ENCODE peak calls at places on chromosome 18, in seven cellular contexts. H is CD8-positive, alpha-beta memory T cell; Y is IMR-90; S is AG09309; V is effector memory CD4-positive, alpha-beta T cell; J is endothelial cell of umbilical vein; I is GM23338. A is an unnamed sample.

GRCh38 chr18:12011962-12012549 is 30.7 kb downstream of the IMPA2 start:
- DNase-seq in Y (peak), H (no peak), J (no peak), V (no peak), I (no peak), S (no peak), A (no peak)

GRCh38 chr18:77043541-77044280 is 88.9 kb downstream of the MBP start:
- DNase-seq in I (no peak), Y (peak), H (no peak), S (no peak), J (no peak), V (no peak), A (no peak)

GRCh38 chr18:2471523-2471922 is 99.8 kb downstream of the METTL4 start:
- DNase-seq in Y (no peak), H (no peak), S (no peak), I (peak), V (no peak), J (no peak), A (no peak)

GRCh38 chr18:26792661-26793060 is 72.8 kb downstream of the AQP4 start:
- DNase-seq in H (no peak), Y (peak), I (no peak), S (no peak), J (peak), V (no peak), A (peak)

GRCh38 chr18:78540636-78541400 is 438.8 kb upstream of the SALL3 start:
- DNase-seq in J (no peak), I (no peak), V (no peak), Y (no peak), H (no peak), S (no peak), A (no peak)

GRCh38 chr18:50590625-50591024 is 30.7 kb downstream of the MAPK4 start:
- DNase-seq in S (no peak), Y (no peak), V (no peak), H (no peak), I (no peak), J (no peak), A (no peak)

GRCh38 chr18:48922801-48923730 is 27.7 kb downstream of the SMAD7 start:
- DNase-seq in I (peak), J (peak), V (peak), S (peak), Y (peak), H (no peak), A (peak)

GRCh38 chr18:26228562-26229260 is 2.5 kb downstream of the TAF4B start:
- DNase-seq in H (no peak), Y (no peak), S (no peak), V (no peak), I (no peak), J (no peak), A (no peak)

GRCh38 chr18:48708807-48709206 is 170.0 kb downstream of the CTIF start:
- DNase-seq in I (no peak), Y (no peak), S (no peak), H (no peak), J (no peak), V (no peak), A (no peak)

GRCh38 chr18:32920796-32921787 is 148.3 kb upstream of the KLHL14 start:
- DNase-seq in I (no peak), J (peak), Y (peak), S (peak), H (no peak), V (no peak), A (peak)

GRCh38 chr18:9366126-9366714 is 31.6 kb downstream of the TWSG1 start:
- DNase-seq in H (no peak), J (peak), V (no peak), S (peak), I (peak), Y (peak), A (no peak)

GRCh38 chr18:79933765-79934164 is 17.7 kb downstream of the SLC66A2 start:
- DNase-seq in V (no peak), I (peak), S (no peak), Y (no peak), H (no peak), J (no peak), A (peak)

GRCh38 chr18:78622251-78622953 is 357.2 kb upstream of the SALL3 start:
- DNase-seq in Y (no peak), I (no peak), S (no peak), H (no peak), V (no peak), J (no peak), A (no peak)

GRCh38 chr18:26568926-26569700 is 20.8 kb upstream of the KCTD1 start:
- DNase-seq in H (no peak), V (no peak), S (no peak), Y (no peak), I (no peak), J (no peak), A (no peak)

GRCh38 chr18:29147944-29148343 is 971.0 kb upstream of the CDH2 start:
- DNase-seq in S (no peak), Y (peak), H (no peak), I (peak), V (no peak), J (peak), A (peak)

GRCh38 chr18:36158261-36158867 is 28.7 kb downstream of the ELP2 start:
- DNase-seq in S (no peak), I (no peak), H (no peak), Y (peak), V (no peak), J (peak), A (peak)

DNA sequence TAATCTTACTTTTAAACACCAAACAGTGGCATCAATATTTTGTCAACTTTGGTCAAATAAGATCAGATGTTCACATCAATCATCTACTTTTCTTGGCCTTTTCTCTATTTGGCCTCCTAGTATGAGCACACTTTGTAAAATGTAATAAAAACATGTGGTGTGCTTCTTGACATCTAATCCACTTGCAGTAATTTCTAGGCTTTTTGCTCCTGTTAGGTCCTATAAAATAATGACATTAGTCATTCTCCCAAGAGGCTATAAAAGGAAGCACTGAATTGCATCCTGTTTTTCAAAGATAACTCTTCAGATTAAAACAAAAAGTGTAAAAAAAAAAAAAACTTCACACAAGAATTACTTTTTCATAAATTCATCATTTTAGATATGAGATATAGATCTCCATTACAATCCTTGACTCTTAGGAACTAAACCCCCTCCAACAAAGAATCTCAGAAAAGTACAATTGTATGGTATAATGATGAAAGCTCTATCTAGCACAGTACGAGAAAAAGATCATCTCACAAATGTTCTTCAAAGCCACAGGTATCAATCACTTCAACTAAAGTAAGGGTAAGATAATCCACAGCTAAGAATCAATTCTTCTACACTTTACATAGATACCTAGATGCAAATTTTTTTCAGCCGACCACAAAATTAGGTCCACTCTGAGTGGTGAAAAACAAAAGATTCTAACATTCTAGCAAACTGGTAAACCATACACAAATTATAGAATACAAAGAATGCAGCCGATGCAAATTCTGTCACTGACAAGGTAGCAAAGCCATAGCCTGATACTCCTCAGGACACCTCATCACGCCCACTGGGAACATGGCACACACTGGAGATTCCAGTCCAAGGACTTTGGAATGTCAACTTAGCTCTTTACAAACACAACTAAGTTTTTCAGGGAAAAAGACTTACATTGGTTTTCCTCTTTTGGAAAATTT is 2.7 kb downstream of the BCL2 start:
- DNase-seq in Y (no peak), S (no peak), V (no peak), J (no peak), I (no peak), H (no peak), A (no peak)
- H3K4me3 ChIP-seq in Y (no peak), S (no peak), V (peak), J (no peak), I (peak), H (peak), A (no peak)

GRCh38 chr18:59660976-59661743 is 36.1 kb downstream of the CCBE1 start:
- DNase-seq in V (no peak), H (no peak), Y (peak), J (no peak), I (no peak), S (peak), A (peak)

GRCh38 chr18:59657012-59657411 is 40.2 kb downstream of the CCBE1 start:
- DNase-seq in I (no peak), V (no peak), H (no peak), Y (no peak), J (no peak), S (no peak), A (no peak)

GRCh38 chr18:59660398-59660797 is 36.8 kb downstream of the CCBE1 start:
- DNase-seq in I (no peak), S (no peak), H (no peak), V (no peak), J (no peak), Y (no peak), A (no peak)

GRCh38 chr18:59662008-59662701 is 35.1 kb downstream of the CCBE1 start:
- DNase-seq in Y (peak), H (no peak), J (no peak), I (no peak), S (no peak), V (no peak), A (no peak)

DNA sequence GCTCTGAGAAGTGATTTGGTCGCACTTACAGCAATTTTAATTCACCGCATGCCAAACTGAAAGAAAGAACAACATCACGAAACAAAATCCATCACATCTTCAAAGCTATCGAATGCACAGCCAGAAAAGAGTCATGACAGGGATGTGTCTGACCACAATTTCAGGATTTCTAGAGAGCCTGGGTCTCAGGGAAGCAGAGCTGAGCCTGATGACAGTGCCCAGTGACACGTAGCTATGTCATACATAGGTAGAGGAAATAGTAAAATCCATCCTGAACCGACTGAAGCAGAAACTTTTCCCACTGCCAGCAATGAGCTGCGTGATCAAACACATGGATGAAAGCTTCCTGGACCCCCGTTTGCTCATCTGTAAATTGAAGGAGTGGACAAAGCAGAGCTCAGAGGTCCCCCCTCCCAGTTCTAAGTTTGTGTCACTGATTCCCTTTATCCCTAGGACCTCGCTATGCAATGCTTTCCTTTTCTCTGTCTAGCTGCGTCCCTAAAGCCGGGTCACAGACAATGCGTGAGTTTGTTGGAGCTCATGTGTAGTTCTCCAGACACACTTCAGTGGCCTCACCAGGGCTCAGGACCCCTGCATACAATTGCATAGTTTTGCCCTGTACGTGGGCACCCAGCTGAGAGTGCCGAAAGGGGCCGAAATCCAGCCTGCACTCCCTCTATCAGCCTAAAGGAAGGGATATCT is 37.6 kb downstream of the CCBE1 start:
- DNase-seq in V (no peak), J (no peak), S (no peak), Y (peak), I (no peak), H (no peak), A (no peak)
- H3K4me3 ChIP-seq in V (no peak), J (no peak), S (no peak), Y (peak), I (no peak), H (no peak), A (peak)

GRCh38 chr18:70634576-70635147 is 345.8 kb downstream of the SOCS6 start:
- DNase-seq in S (no peak), H (no peak), J (no peak), I (no peak), V (no peak), Y (no peak), A (no peak)
- H3K4me3 ChIP-seq in S (no peak), H (no peak), J (no peak), I (no peak), V (no peak), Y (no peak), A (no peak)

GRCh38 chr18:13136056-13136688 is 82.4 kb upstream of the LDLRAD4 start:
- DNase-seq in V (peak), H (peak), Y (no peak), J (no peak), I (no peak), S (no peak), A (no peak)
- H3K4me3 ChIP-seq in V (peak), H (peak), Y (peak), J (peak), I (peak), S (peak), A (peak)

DNA sequence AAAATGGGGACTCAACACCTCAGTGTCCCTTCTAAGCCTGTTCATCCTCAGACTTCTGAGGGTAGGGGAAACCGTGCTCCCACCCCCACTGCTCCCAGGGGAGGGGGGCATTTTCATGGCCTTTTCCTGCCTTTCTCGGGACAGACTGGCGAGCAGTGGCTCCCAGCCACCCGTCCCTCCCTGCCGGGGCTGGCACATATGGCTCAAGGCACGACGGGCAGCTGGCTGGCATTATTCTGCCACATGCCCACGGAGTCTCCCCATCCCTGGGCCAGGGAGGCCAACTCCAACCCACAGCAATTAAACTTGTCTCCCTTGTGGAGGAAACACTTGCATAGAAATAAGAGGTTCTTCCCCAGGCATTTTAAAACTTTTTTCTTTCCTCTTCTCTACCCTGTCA is 148.5 kb upstream of the CBLN2 start:
- DNase-seq in V (no peak), I (no peak), H (no peak), S (no peak), Y (no peak), J (no peak), A (no peak)
- H3K4me3 ChIP-seq in V (no peak), I (peak), H (no peak), S (no peak), Y (no peak), J (no peak), A (no peak)

GRCh38 chr18:75638223-75638596 is 210.7 kb upstream of the SMIM21 start:
- DNase-seq in I (no peak), V (no peak), J (no peak), H (no peak), Y (peak), S (no peak), A (peak)
- H3K4me3 ChIP-seq in I (peak), V (no peak), J (no peak), H (no peak), Y (peak), S (peak), A (peak)